ENCODE peak calls at places on chromosomes 2 and 18, in ten cellular contexts. G, X, B, S, F, A, K, C, Y and H are unnamed samples.

GRCh38 chr2:18077724-18078123 is 199.3 kb downstream of the KCNS3 start:
- DNase-seq in G (peak), X (no peak), B (no peak), S (no peak), F (no peak), A (peak), K (no peak), C (no peak), Y (no peak), H (no peak)

GRCh38 chr2:157172866-157173578 is 84.5 kb upstream of the GALNT5 start:
- DNase-seq in G (peak), X (no peak), B (no peak), S (no peak), F (no peak), A (peak), K (peak), C (no peak), Y (no peak), H (no peak)

GRCh38 chr2:233385489-233386044 is 31.3 kb downstream of the DGKD start:
- DNase-seq in G (no peak), X (no peak), B (no peak), S (no peak), F (no peak), A (no peak), K (no peak), C (no peak), Y (no peak), H (no peak)

GRCh38 chr18:62030091-62030985 is 137.5 kb upstream of the RNF152 start:
- DNase-seq in G (no peak), X (no peak), B (no peak), S (no peak), F (no peak), A (peak), K (no peak), C (no peak), Y (no peak), H (no peak)

GRCh38 chr18:48590678-48591077 is 51.8 kb downstream of the CTIF start:
- DNase-seq in G (peak), X (peak), B (no peak), S (no peak), F (no peak), A (peak), K (peak), C (no peak), Y (no peak), H (no peak)

GRCh38 chr18:74768096-74768495 is 170.4 kb downstream of the ZNF407 start:
- DNase-seq in G (no peak), X (no peak), B (no peak), S (no peak), F (no peak), A (no peak), K (no peak), C (no peak), Y (no peak), H (no peak)

GRCh38 chr18:48136051-48136543 is 205.6 kb upstream of the SMAD2 start:
- DNase-seq in G (no peak), X (no peak), B (peak), S (no peak), F (peak), A (no peak), K (no peak), C (no peak), Y (peak), H (no peak)

GRCh38 chr2:236333417-236334121 is 69.4 kb upstream of the ASB18 start:
- DNase-seq in G (no peak), X (no peak), B (no peak), S (no peak), F (no peak), A (no peak), K (no peak), C (no peak), Y (no peak), H (no peak)

GRCh38 chr2:219406861-219407230 is 11.3 kb upstream of the DES start:
- DNase-seq in G (peak), X (no peak), B (peak), S (no peak), F (no peak), A (peak), K (no peak), C (no peak), Y (no peak), H (no peak)

GRCh38 chr2:29213871-29214341 is 98.7 kb downstream of the CLIP4 start:
- DNase-seq in G (peak), X (no peak), B (no peak), S (no peak), F (no peak), A (peak), K (no peak), C (no peak), Y (no peak), H (no peak)

GRCh38 chr2:223884399-223884798 is 47.0 kb upstream of the AP1S3 start:
- DNase-seq in G (peak), X (no peak), B (no peak), S (no peak), F (no peak), A (peak), K (no peak), C (no peak), Y (no peak), H (no peak)

GRCh38 chr2:60641866-60642788 is 88.7 kb upstream of the BCL11A start:
- DNase-seq in G (peak), X (peak), B (no peak), S (peak), F (peak), A (peak), K (peak), C (peak), Y (peak), H (peak)

GRCh38 chr2:167827352-167828097 is 419.9 kb downstream of the STK39 start:
- DNase-seq in G (no peak), X (no peak), B (no peak), S (no peak), F (no peak), A (no peak), K (no peak), C (no peak), Y (no peak), H (no peak)

GRCh38 chr2:239302808-239303557 is 97.8 kb downstream of the HDAC4 start:
- DNase-seq in G (no peak), X (no peak), B (peak), S (no peak), F (no peak), A (no peak), K (no peak), C (no peak), Y (no peak), H (peak)

GRCh38 chr2:238240761-238241711 is 1.2 kb upstream of the HES6 start:
- DNase-seq in G (peak), X (peak), B (no peak), S (peak), F (peak), A (peak), K (peak), C (peak), Y (peak), H (no peak)

GRCh38 chr2:96828874-96829273 is 12.8 kb downstream of the CNNM3 start:
- DNase-seq in G (no peak), X (no peak), B (no peak), S (no peak), F (no peak), A (no peak), K (no peak), C (no peak), Y (no peak), H (no peak)